ENCODE peak calls at places on chromosomes 13 and 19, in four cellular contexts. E, B, D and U are unnamed samples.

GRCh38 chr13:85074543-85075313 is 724.5 kb downstream of the SLITRK6 start:
- DNase-seq in B (no peak), D (no peak), E (no peak), U (no peak)

GRCh38 chr13:99501952-99502310 is 659 bp downstream of the TM9SF2 start:
- DNase-seq in D (peak; percentile 26), E (no peak), B (peak; percentile 46), U (no peak)

GRCh38 chr19:47447470-47448359 is 24.0 kb downstream of the SLC8A2 start:
- DNase-seq in D (peak; percentile 33), E (peak; percentile 42), B (peak; percentile 68), U (no peak)

GRCh38 chr13:75946746-75947397 is 310.7 kb downstream of the LMO7 start:
- DNase-seq in E (no peak), D (no peak), B (no peak), U (no peak)

GRCh38 chr13:39789451-39789850 is 134.0 kb downstream of the COG6 start:
- DNase-seq in B (no peak), D (no peak), E (no peak), U (no peak)

GRCh38 chr19:18234194-18234593 is 8.0 kb upstream of the PDE4C start:
- DNase-seq in B (no peak), D (no peak), E (no peak), U (no peak)

GRCh38 chr19:49390131-49390977 is 2.3 kb downstream of the KASH5 start:
- DNase-seq in B (no peak), D (no peak), E (no peak), U (peak; percentile 85)

GRCh38 chr13:76854209-76854608 is 32.0 kb downstream of the KCTD12 start:
- DNase-seq in E (no peak), B (no peak), D (no peak), U (no peak)

GRCh38 chr13:105703843-105704242 is 831.6 kb downstream of the EFNB2 start:
- DNase-seq in B (no peak), D (no peak), E (no peak), U (no peak)

GRCh38 chr13:80037505-80037888 is 303.4 kb downstream of the SPRY2 start:
- DNase-seq in E (no peak), D (peak; percentile 91), B (no peak), U (no peak)

GRCh38 chr19:21698215-21698614 is 69.2 kb downstream of the ZNF100 start:
- DNase-seq in D (peak; percentile 30), B (peak; percentile 47), E (no peak), U (no peak)